ENCODE peak calls at places on chromosomes 11 and 22, in four cellular contexts. M, T, O and Y are unnamed samples.

GRCh38 chr11:108511851-108512474 is 13.8 kb upstream of the POGLUT3 start:
- DNase-seq in M (no peak), T (no peak), O (no peak), Y (no peak)

GRCh38 chr11:64285885-64286800 is 495 bp downstream of the GPR137 start:
- DNase-seq in M (peak; percentile 59), T (no peak), O (no peak), Y (no peak)

GRCh38 chr22:43173566-43173965 is 13.4 kb downstream of the TTLL12 start:
- DNase-seq in M (no peak), T (no peak), O (no peak), Y (no peak)

GRCh38 chr11:1476946-1477736 is 9.4 kb downstream of the MOB2 start:
- DNase-seq in M (no peak), T (no peak), O (no peak), Y (no peak)

GRCh38 chr22:28548411-28548810 is 131.2 kb downstream of the TTC28 start:
- DNase-seq in M (no peak), T (no peak), O (no peak), Y (no peak)

GRCh38 chr11:123654566-123655081 is at the start of gene SCN3B:
- DNase-seq in M (peak; percentile 57), T (no peak), O (no peak), Y (peak; percentile 10)

GRCh38 chr11:115398333-115398732 is 105.9 kb downstream of the CADM1 start:
- DNase-seq in M (no peak), T (no peak), O (no peak), Y (no peak)

GRCh38 chr11:19938051-19938856 is 222.0 kb downstream of the DBX1 start:
- DNase-seq in M (peak; percentile 45), T (no peak), O (peak; percentile 36), Y (no peak)

GRCh38 chr22:33591946-33592345 is 328.3 kb downstream of the LARGE1 start:
- DNase-seq in M (no peak), T (no peak), O (no peak), Y (no peak)

GRCh38 chr11:62889126-62889483 is 8.4 kb downstream of the SLC3A2 start:
- DNase-seq in M (no peak), T (no peak), O (no peak), Y (no peak)

GRCh38 chr11:71252782-71253730 is 679 bp upstream of the SHANK2 start:
- DNase-seq in M (peak; percentile 74), T (no peak), O (peak; percentile 48), Y (no peak)

GRCh38 chr11:18927550-18928322 is 11.5 kb downstream of the MRGPRX1 start:
- DNase-seq in M (no peak), T (no peak), O (no peak), Y (no peak)

GRCh38 chr11:74739546-74740270 is 8.5 kb upstream of the CHRDL2 start:
- DNase-seq in M (peak; percentile 58), T (peak; percentile 38), O (peak; percentile 41), Y (no peak)

GRCh38 chr11:32658639-32659406 is 75.2 kb downstream of the EIF3M start:
- DNase-seq in M (no peak), T (no peak), O (no peak), Y (no peak)

GRCh38 chr11:126062679-126063509 is at the start of gene CDON:
- DNase-seq in M (peak; percentile 92), T (peak; percentile 88), O (peak; percentile 87), Y (peak; percentile 78)

GRCh38 chr22:35390933-35391332 is 9.0 kb upstream of the MCM5 start:
- DNase-seq in M (no peak), T (no peak), O (no peak), Y (no peak)

GRCh38 chr11:83025267-83025704 is 46.4 kb downstream of the RAB30 start:
- DNase-seq in M (no peak), T (no peak), O (no peak), Y (no peak)

GRCh38 chr11:110196241-110196754 is 100.1 kb downstream of the RDX start:
- DNase-seq in M (peak; percentile 57), T (no peak), O (peak; percentile 38), Y (peak; percentile 20)

GRCh38 chr22:21642584-21643448 is 714 bp downstream of the SDF2L1 start:
- DNase-seq in M (peak; percentile 44), T (peak; percentile 66), O (no peak), Y (no peak)

GRCh38 chr11:95790933-95791247 is 592 bp downstream of the CEP57 start:
- DNase-seq in M (peak; percentile 62), T (peak; percentile 65), O (peak; percentile 28), Y (peak; percentile 27)

DNA sequence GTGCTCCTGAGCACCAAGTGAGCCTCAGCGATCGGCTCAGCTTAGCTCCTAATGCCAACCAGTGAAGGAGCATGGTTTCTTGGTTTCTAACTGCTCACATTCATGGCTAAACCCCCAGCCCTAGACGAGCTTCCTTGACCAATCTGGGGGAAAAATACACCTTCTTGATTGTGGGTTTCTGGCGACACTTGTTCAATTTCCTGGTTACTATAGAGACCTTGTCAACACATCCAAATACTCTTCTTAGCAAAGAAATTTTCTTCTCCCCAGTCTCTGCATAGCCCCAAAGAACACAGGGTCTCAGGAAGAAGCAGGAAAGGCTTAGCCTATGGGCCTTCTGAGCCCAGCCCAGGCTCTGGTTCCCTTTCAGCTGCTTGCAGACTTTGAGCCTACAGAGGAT is 88.5 kb upstream of the SYT13 start:
- DNase-seq in M (no peak), T (no peak), O (no peak), Y (no peak)
- H3K4me3 ChIP-seq in M (no peak overlapping the region), T (no peak overlapping the region), O (no peak overlapping the region), Y (no peak overlapping the region)

GRCh38 chr22:26779108-26779507 is 121.7 kb downstream of the MIAT start:
- DNase-seq in M (no peak), T (no peak), O (no peak), Y (no peak)

GRCh38 chr22:26775394-26775793 is 118.0 kb downstream of the MIAT start:
- DNase-seq in M (no peak), T (no peak), O (no peak), Y (no peak)

GRCh38 chr22:26778372-26778771 is 121.0 kb downstream of the MIAT start:
- DNase-seq in M (no peak), T (no peak), O (no peak), Y (no peak)

GRCh38 chr22:26779929-26780328 is 122.5 kb downstream of the MIAT start:
- DNase-seq in M (no peak), T (no peak), O (no peak), Y (no peak)

GRCh38 chr22:26777402-26777801 is 120.0 kb downstream of the MIAT start:
- DNase-seq in M (peak; percentile 12), T (no peak), O (no peak), Y (no peak)
- TF ChIP-seq CTCF in M (no peak), T (no peak), O (no peak), Y (no peak)

GRCh38 chr11:44566952-44567875 is 1.8 kb downstream of the CD82 start:
- DNase-seq in M (no peak), T (peak; percentile 32), O (no peak), Y (no peak)
- H3K4me3 ChIP-seq in M (no peak overlapping the region), T (peak overlapping the region; percentile 18), O (no peak overlapping the region), Y (no peak overlapping the region)

DNA sequence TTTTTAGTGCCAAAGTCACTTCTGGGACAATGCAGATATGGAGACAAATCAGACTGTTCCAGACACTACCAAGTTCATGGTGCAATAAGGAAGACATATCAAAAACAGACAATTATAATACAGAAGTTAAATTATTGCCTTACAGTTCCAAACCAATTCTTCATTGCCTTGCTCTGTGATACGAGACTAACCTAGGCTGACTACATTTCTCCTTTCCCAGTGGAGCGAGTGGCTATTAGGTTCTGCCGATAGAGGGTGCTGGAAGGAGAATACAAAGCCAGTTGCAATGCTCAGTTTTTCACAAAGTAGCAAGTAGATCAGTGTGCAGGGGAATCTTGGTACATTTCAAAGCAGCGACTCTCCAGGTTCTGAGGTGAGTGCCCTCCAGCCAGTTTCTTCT is 67.8 kb downstream of the FAM168A start:
- DNase-seq in M (no peak), T (no peak), O (no peak), Y (no peak)
- TF ChIP-seq CTCF in M (no peak), T (no peak), O (no peak), Y (peak; percentile 40)